ENCODE peak calls at places on chromosomes 13 and 19, in eight cellular contexts. One of them, this sample, is unnamed.

GRCh38 chr19:10430505-10431253 is 10.3 kb downstream of the PDE4A start:
- DNase-seq in NCI-H1694 treated with DMSO at 0.1 percent for 48 hours: no peak
- DNase-seq in midbrain: no peak
- DNase-seq in AG04450: no peak
- DNase-seq in EH: peak
- DNase-seq in activated CD4-positive, alpha-beta memory T cell treated with anti-CD3 and anti-CD28 coated beads for 36 hours: no peak
- DNase-seq in lung: peak
- DNase-seq in small intestine: no peak
- DNase-seq in this sample: no peak

GRCh38 chr13:31201341-31202024 is 1.7 kb downstream of the B3GLCT start:
- DNase-seq in NCI-H1694 treated with DMSO at 0.1 percent for 48 hours: peak
- DNase-seq in small intestine: no peak
- DNase-seq in midbrain: no peak
- DNase-seq in lung: no peak
- DNase-seq in activated CD4-positive, alpha-beta memory T cell treated with anti-CD3 and anti-CD28 coated beads for 36 hours: no peak
- DNase-seq in AG04450: no peak
- DNase-seq in EH: peak
- DNase-seq in this sample: no peak

GRCh38 chr13:92303428-92303827 is 905.0 kb downstream of the GPC5 start:
- DNase-seq in NCI-H1694 treated with DMSO at 0.1 percent for 48 hours: no peak
- DNase-seq in midbrain: no peak
- DNase-seq in lung: no peak
- DNase-seq in EH: no peak
- DNase-seq in small intestine: no peak
- DNase-seq in activated CD4-positive, alpha-beta memory T cell treated with anti-CD3 and anti-CD28 coated beads for 36 hours: no peak
- DNase-seq in AG04450: peak
- DNase-seq in this sample: no peak

GRCh38 chr13:90766503-90766902 is 581.0 kb upstream of the MIR17HG start:
- DNase-seq in AG04450: no peak
- DNase-seq in activated CD4-positive, alpha-beta memory T cell treated with anti-CD3 and anti-CD28 coated beads for 36 hours: no peak
- DNase-seq in lung: no peak
- DNase-seq in EH: no peak
- DNase-seq in NCI-H1694 treated with DMSO at 0.1 percent for 48 hours: no peak
- DNase-seq in midbrain: no peak
- DNase-seq in small intestine: no peak
- DNase-seq in this sample: no peak

GRCh38 chr13:73800011-73800410 is 334.2 kb downstream of the KLF12 start:
- DNase-seq in NCI-H1694 treated with DMSO at 0.1 percent for 48 hours: no peak
- DNase-seq in midbrain: no peak
- DNase-seq in AG04450: no peak
- DNase-seq in small intestine: no peak
- DNase-seq in EH: no peak
- DNase-seq in activated CD4-positive, alpha-beta memory T cell treated with anti-CD3 and anti-CD28 coated beads for 36 hours: no peak
- DNase-seq in lung: no peak
- DNase-seq in this sample: no peak

GRCh38 chr19:17779281-17779930 is 15.5 kb upstream of the B3GNT3 start:
- DNase-seq in small intestine: peak
- DNase-seq in midbrain: peak
- DNase-seq in lung: peak
- DNase-seq in activated CD4-positive, alpha-beta memory T cell treated with anti-CD3 and anti-CD28 coated beads for 36 hours: no peak
- DNase-seq in AG04450: no peak
- DNase-seq in NCI-H1694 treated with DMSO at 0.1 percent for 48 hours: no peak
- DNase-seq in EH: peak
- DNase-seq in this sample: no peak

GRCh38 chr13:113061796-113062425 is 43.7 kb upstream of the F7 start:
- DNase-seq in activated CD4-positive, alpha-beta memory T cell treated with anti-CD3 and anti-CD28 coated beads for 36 hours: no peak
- DNase-seq in small intestine: no peak
- DNase-seq in EH: no peak
- DNase-seq in NCI-H1694 treated with DMSO at 0.1 percent for 48 hours: no peak
- DNase-seq in AG04450: no peak
- DNase-seq in lung: no peak
- DNase-seq in midbrain: no peak
- DNase-seq in this sample: no peak

GRCh38 chr13:71722206-71722605 is 144.8 kb downstream of the DACH1 start:
- DNase-seq in lung: no peak
- DNase-seq in EH: no peak
- DNase-seq in activated CD4-positive, alpha-beta memory T cell treated with anti-CD3 and anti-CD28 coated beads for 36 hours: no peak
- DNase-seq in small intestine: no peak
- DNase-seq in AG04450: no peak
- DNase-seq in midbrain: no peak
- DNase-seq in NCI-H1694 treated with DMSO at 0.1 percent for 48 hours: no peak
- DNase-seq in this sample: no peak

GRCh38 chr19:5037936-5038335 is 69.0 kb downstream of the KDM4B start:
- DNase-seq in EH: peak
- DNase-seq in NCI-H1694 treated with DMSO at 0.1 percent for 48 hours: no peak
- DNase-seq in small intestine: no peak
- DNase-seq in midbrain: no peak
- DNase-seq in lung: no peak
- DNase-seq in AG04450: no peak
- DNase-seq in activated CD4-positive, alpha-beta memory T cell treated with anti-CD3 and anti-CD28 coated beads for 36 hours: no peak
- DNase-seq in this sample: no peak

GRCh38 chr13:97295279-97296182 is 73.4 kb downstream of the MBNL2 start:
- DNase-seq in NCI-H1694 treated with DMSO at 0.1 percent for 48 hours: no peak
- DNase-seq in lung: no peak
- DNase-seq in small intestine: peak
- DNase-seq in EH: peak
- DNase-seq in midbrain: no peak
- DNase-seq in AG04450: peak
- DNase-seq in activated CD4-positive, alpha-beta memory T cell treated with anti-CD3 and anti-CD28 coated beads for 36 hours: no peak
- DNase-seq in this sample: peak

GRCh38 chr19:2042485-2043268 is 8.4 kb downstream of the MKNK2 start:
- DNase-seq in AG04450: no peak
- DNase-seq in small intestine: no peak
- DNase-seq in midbrain: no peak
- DNase-seq in EH: no peak
- DNase-seq in lung: no peak
- DNase-seq in NCI-H1694 treated with DMSO at 0.1 percent for 48 hours: no peak
- DNase-seq in activated CD4-positive, alpha-beta memory T cell treated with anti-CD3 and anti-CD28 coated beads for 36 hours: peak
- DNase-seq in this sample: no peak

GRCh38 chr13:25971499-25972145 is 80.2 kb downstream of the SHISA2 start:
- DNase-seq in AG04450: no peak
- DNase-seq in small intestine: no peak
- DNase-seq in lung: no peak
- DNase-seq in EH: no peak
- DNase-seq in midbrain: no peak
- DNase-seq in NCI-H1694 treated with DMSO at 0.1 percent for 48 hours: no peak
- DNase-seq in activated CD4-positive, alpha-beta memory T cell treated with anti-CD3 and anti-CD28 coated beads for 36 hours: peak
- DNase-seq in this sample: no peak

GRCh38 chr19:14731200-14731599 is 41.4 kb downstream of the ZNF333 start:
- DNase-seq in lung: no peak
- DNase-seq in NCI-H1694 treated with DMSO at 0.1 percent for 48 hours: no peak
- DNase-seq in AG04450: no peak
- DNase-seq in activated CD4-positive, alpha-beta memory T cell treated with anti-CD3 and anti-CD28 coated beads for 36 hours: no peak
- DNase-seq in midbrain: no peak
- DNase-seq in EH: no peak
- DNase-seq in small intestine: no peak
- DNase-seq in this sample: peak

GRCh38 chr19:40348961-40349507 is 539 bp downstream of the PLD3 start:
- DNase-seq in small intestine: peak
- DNase-seq in midbrain: no peak
- DNase-seq in NCI-H1694 treated with DMSO at 0.1 percent for 48 hours: peak
- DNase-seq in AG04450: no peak
- DNase-seq in EH: peak
- DNase-seq in lung: no peak
- DNase-seq in activated CD4-positive, alpha-beta memory T cell treated with anti-CD3 and anti-CD28 coated beads for 36 hours: peak
- DNase-seq in this sample: peak

GRCh38 chr19:41376241-41376997 is at the start of gene TMEM91:
- DNase-seq in NCI-H1694 treated with DMSO at 0.1 percent for 48 hours: no peak
- DNase-seq in AG04450: no peak
- DNase-seq in midbrain: no peak
- DNase-seq in small intestine: no peak
- DNase-seq in activated CD4-positive, alpha-beta memory T cell treated with anti-CD3 and anti-CD28 coated beads for 36 hours: no peak
- DNase-seq in lung: peak
- DNase-seq in EH: no peak
- DNase-seq in this sample: no peak

GRCh38 chr19:3637621-3638020 is 11.0 kb upstream of the CACTIN start:
- DNase-seq in midbrain: no peak
- DNase-seq in activated CD4-positive, alpha-beta memory T cell treated with anti-CD3 and anti-CD28 coated beads for 36 hours: no peak
- DNase-seq in lung: no peak
- DNase-seq in small intestine: no peak
- DNase-seq in AG04450: no peak
- DNase-seq in EH: no peak
- DNase-seq in NCI-H1694 treated with DMSO at 0.1 percent for 48 hours: no peak
- DNase-seq in this sample: no peak

GRCh38 chr13:75415720-75416119 is 66.2 kb downstream of the TBC1D4 start:
- DNase-seq in midbrain: no peak
- DNase-seq in small intestine: no peak
- DNase-seq in NCI-H1694 treated with DMSO at 0.1 percent for 48 hours: no peak
- DNase-seq in EH: peak
- DNase-seq in activated CD4-positive, alpha-beta memory T cell treated with anti-CD3 and anti-CD28 coated beads for 36 hours: no peak
- DNase-seq in AG04450: peak
- DNase-seq in lung: no peak
- DNase-seq in this sample: no peak

GRCh38 chr19:41929536-41930071 is 1.4 kb upstream of the ERFL start:
- DNase-seq in NCI-H1694 treated with DMSO at 0.1 percent for 48 hours: no peak
- DNase-seq in EH: no peak
- DNase-seq in AG04450: no peak
- DNase-seq in lung: no peak
- DNase-seq in small intestine: no peak
- DNase-seq in activated CD4-positive, alpha-beta memory T cell treated with anti-CD3 and anti-CD28 coated beads for 36 hours: no peak
- DNase-seq in midbrain: no peak
- DNase-seq in this sample: no peak

GRCh38 chr19:12660980-12661379 is 5.6 kb downstream of the MAN2B1 start:
- DNase-seq in EH: no peak
- DNase-seq in NCI-H1694 treated with DMSO at 0.1 percent for 48 hours: no peak
- DNase-seq in activated CD4-positive, alpha-beta memory T cell treated with anti-CD3 and anti-CD28 coated beads for 36 hours: no peak
- DNase-seq in midbrain: peak
- DNase-seq in AG04450: no peak
- DNase-seq in small intestine: no peak
- DNase-seq in lung: no peak
- DNase-seq in this sample: no peak

GRCh38 chr13:29993716-29994488 is 143.5 kb upstream of the UBL3 start:
- DNase-seq in small intestine: no peak
- DNase-seq in lung: no peak
- DNase-seq in AG04450: peak
- DNase-seq in activated CD4-positive, alpha-beta memory T cell treated with anti-CD3 and anti-CD28 coated beads for 36 hours: no peak
- DNase-seq in EH: peak
- DNase-seq in NCI-H1694 treated with DMSO at 0.1 percent for 48 hours: no peak
- DNase-seq in midbrain: no peak
- DNase-seq in this sample: no peak

This sample was measured in HT-29.